ENCODE peak calls at places on chromosomes 4 and X, in ten cellular contexts. M is esophagus muscularis mucosa, V is breast epithelium, R is IMR-90, C is adrenal gland, O is sigmoid colon, S is thyroid gland, X is body of pancreas, Z is heart left ventricle, G is endothelial cell of umbilical vein. N is an unnamed sample.

GRCh38 chr4:112982677-112983076 is 66.8 kb upstream of the ANK2 start:
- DNase-seq in M (no peak), V (no peak), R (no peak), C (no peak), O (no peak), S (no peak), X (no peak), Z (no peak), G (no peak), N (no peak)

GRCh38 chrX:70444326-70445196 is at the start of gene DLG3:
- DNase-seq in M (no peak), V (no peak), R (peak), C (peak), O (no peak), S (no peak), X (peak), Z (no peak), G (no peak), N (no peak)

GRCh38 chr4:165136529-165136928 is 23.9 kb upstream of the TMEM192 start:
- DNase-seq in M (peak), V (no peak), R (no peak), C (no peak), O (no peak), S (no peak), X (no peak), Z (no peak), G (no peak), N (no peak)

GRCh38 chrX:13597928-13598327 is 28.5 kb downstream of the EGFL6 start:
- DNase-seq in M (no peak), V (no peak), R (peak), C (no peak), O (no peak), S (no peak), X (peak), Z (no peak), G (no peak), N (no peak)

GRCh38 chrX:119523664-119524184 is 41.5 kb downstream of the STEEP1 start:
- DNase-seq in M (no peak), V (no peak), R (no peak), C (no peak), O (no peak), S (no peak), X (no peak), Z (no peak), G (no peak), N (no peak)

GRCh38 chrX:129759576-129760061 is 20.1 kb upstream of the SASH3 start:
- DNase-seq in M (no peak), V (peak), R (peak), C (peak), O (no peak), S (peak), X (no peak), Z (no peak), G (peak), N (no peak)

GRCh38 chr4:23903859-23904438 is 14.1 kb upstream of the PPARGC1A start:
- DNase-seq in M (no peak), V (no peak), R (no peak), C (no peak), O (no peak), S (no peak), X (no peak), Z (peak), G (no peak), N (no peak)

GRCh38 chr4:154018659-154019058 is 229.8 kb upstream of the SFRP2 start:
- DNase-seq in M (no peak), V (no peak), R (no peak), C (no peak), O (no peak), S (no peak), X (no peak), Z (no peak), G (no peak), N (no peak)

GRCh38 chrX:154061801-154062200 is 35.7 kb downstream of the MECP2 start:
- DNase-seq in M (no peak), V (no peak), R (no peak), C (no peak), O (no peak), S (no peak), X (no peak), Z (no peak), G (no peak), N (no peak)

GRCh38 chr4:94577136-94577535 is 125.4 kb downstream of the PDLIM5 start:
- DNase-seq in M (no peak), V (peak), R (peak), C (peak), O (peak), S (peak), X (peak), Z (peak), G (peak), N (peak)

GRCh38 chr4:123349401-123350190 is 47.0 kb upstream of the SPRY1 start:
- DNase-seq in M (no peak), V (no peak), R (no peak), C (no peak), O (no peak), S (no peak), X (no peak), Z (peak), G (no peak), N (no peak)

GRCh38 chr4:185318679-185319078 is 77.0 kb downstream of the LRP2BP start:
- DNase-seq in M (no peak), V (no peak), R (no peak), C (no peak), O (no peak), S (no peak), X (no peak), Z (no peak), G (peak), N (no peak)

GRCh38 chr4:82591592-82591991 is 29.8 kb upstream of the TMEM150C start:
- DNase-seq in M (no peak), V (no peak), R (no peak), C (no peak), O (no peak), S (no peak), X (no peak), Z (no peak), G (no peak), N (no peak)

GRCh38 chrX:69128573-69128972 is 36.7 kb downstream of the PJA1 start:
- DNase-seq in M (no peak), V (no peak), R (no peak), C (peak), O (no peak), S (peak), X (no peak), Z (peak), G (no peak), N (peak)

GRCh38 chr4:150722908-150723362 is 141.0 kb downstream of the MAB21L2 start:
- DNase-seq in M (peak), V (peak), R (no peak), C (peak), O (peak), S (peak), X (peak), Z (peak), G (peak), N (peak)

GRCh38 chr4:148120216-148120615 is 322.0 kb downstream of the NR3C2 start:
- DNase-seq in M (no peak), V (no peak), R (no peak), C (no peak), O (no peak), S (no peak), X (no peak), Z (no peak), G (no peak), N (no peak)

GRCh38 chr4:7806724-7807123 is 132.9 kb downstream of the AFAP1 start:
- DNase-seq in M (no peak), V (no peak), R (no peak), C (no peak), O (no peak), S (no peak), X (no peak), Z (no peak), G (no peak), N (no peak)

GRCh38 chrX:20378291-20378920 is 111.7 kb upstream of the RPS6KA3 start:
- DNase-seq in M (no peak), V (no peak), R (peak), C (no peak), O (no peak), S (no peak), X (no peak), Z (no peak), G (no peak), N (no peak)

GRCh38 chrX:18428006-18428405 is 2.6 kb downstream of the CDKL5 start:
- DNase-seq in M (no peak), V (no peak), R (no peak), C (no peak), O (no peak), S (no peak), X (no peak), Z (no peak), G (no peak), N (no peak)

GRCh38 chr4:54585321-54586000 is 72.3 kb upstream of the KIT start:
- DNase-seq in M (no peak), V (no peak), R (peak), C (no peak), O (no peak), S (no peak), X (no peak), Z (no peak), G (no peak), N (no peak)

GRCh38 chr4:28010543-28011235 is 1150.0 kb downstream of the STIM2 start:
- DNase-seq in M (no peak), V (no peak), R (peak), C (no peak), O (no peak), S (no peak), X (no peak), Z (no peak), G (no peak), N (no peak)

GRCh38 chr4:28009541-28009940 is 1148.9 kb downstream of the STIM2 start:
- DNase-seq in M (no peak), V (no peak), R (peak), C (no peak), O (no peak), S (no peak), X (no peak), Z (no peak), G (no peak), N (no peak)

GRCh38 chr4:28007693-28008092 is 1147.1 kb downstream of the STIM2 start:
- DNase-seq in M (no peak), V (peak), R (no peak), C (no peak), O (no peak), S (no peak), X (no peak), Z (no peak), G (no peak), N (no peak)

GRCh38 chr4:28001698-28002097 is 1141.1 kb downstream of the STIM2 start:
- DNase-seq in M (no peak), V (no peak), R (no peak), C (no peak), O (no peak), S (no peak), X (no peak), Z (no peak), G (no peak), N (no peak)

DNA sequence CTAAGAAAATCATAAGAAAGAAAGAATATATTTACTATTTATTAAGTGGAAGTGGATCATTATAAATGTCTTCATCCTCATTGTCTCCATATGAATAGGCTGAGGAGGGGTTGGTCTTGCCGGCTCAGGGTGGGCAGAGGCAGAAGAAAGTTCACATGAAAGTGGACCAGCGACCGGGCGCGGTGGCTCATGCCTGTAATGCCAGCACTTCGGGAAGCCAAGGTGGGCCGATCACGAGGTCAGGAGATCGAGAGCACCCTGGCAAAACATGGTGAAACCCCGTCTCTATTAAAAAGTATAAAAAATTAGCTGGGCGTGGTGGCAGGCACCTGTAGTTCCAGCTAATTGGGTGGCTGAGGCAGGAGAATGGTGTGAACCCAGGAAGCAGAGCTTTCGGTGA is 1145.4 kb downstream of the STIM2 start:
- DNase-seq in M (no peak), V (no peak), R (no peak), C (no peak), O (no peak), S (no peak), X (no peak), Z (no peak), G (no peak), N (no peak)
- H3K27ac ChIP-seq in M (no peak), V (no peak), R (no peak), C (no peak), O (no peak), S (no peak), X (no peak), Z (no peak), G (no peak), N (no peak)

DNA sequence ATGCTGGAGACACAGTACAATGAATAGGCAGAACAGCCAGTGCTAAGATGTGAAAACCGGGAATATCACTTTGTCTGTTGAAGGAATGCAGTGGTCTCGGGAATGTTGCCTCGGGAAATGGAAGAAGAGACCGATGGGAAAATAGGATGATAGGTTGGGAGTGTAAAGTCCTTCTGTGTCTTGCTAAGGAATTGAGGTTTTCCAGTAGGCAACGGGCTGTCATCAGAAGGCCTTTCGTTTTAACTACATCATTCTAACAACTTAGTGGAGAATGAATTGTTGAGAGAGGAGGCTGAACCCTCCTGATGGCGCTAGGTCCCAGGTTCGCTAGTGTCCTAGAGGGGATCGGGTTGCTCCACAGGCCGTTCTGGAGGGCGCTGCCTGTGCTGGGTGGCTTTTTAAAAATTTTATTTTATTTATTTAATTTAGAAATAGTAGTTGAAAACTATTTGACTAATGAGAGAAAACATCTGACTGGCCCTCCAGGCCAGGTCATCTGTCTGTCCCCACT is 735 bp downstream of the VBP1 start:
- DNase-seq in M (no peak), V (no peak), R (peak), C (no peak), O (no peak), S (no peak), X (no peak), Z (no peak), G (peak), N (no peak)
- TF ChIP-seq CTCF in M (no peak), V (no peak), R (no peak), C (no peak), O (no peak), S (no peak), X (no peak), Z (no peak), G (no peak), N (no peak)

GRCh38 chrX:109485470-109486340 is 3.8 kb upstream of the GUCY2F start:
- DNase-seq in M (no peak), V (peak), R (peak), C (peak), O (peak), S (peak), X (peak), Z (peak), G (peak), N (peak)

GRCh38 chrX:109487640-109488039 is 5.8 kb upstream of the GUCY2F start:
- DNase-seq in M (no peak), V (no peak), R (no peak), C (no peak), O (no peak), S (no peak), X (no peak), Z (no peak), G (no peak), N (no peak)

GRCh38 chrX:109484886-109485285 is 3.0 kb upstream of the GUCY2F start:
- DNase-seq in M (no peak), V (no peak), R (no peak), C (no peak), O (no peak), S (no peak), X (no peak), Z (no peak), G (no peak), N (no peak)

DNA sequence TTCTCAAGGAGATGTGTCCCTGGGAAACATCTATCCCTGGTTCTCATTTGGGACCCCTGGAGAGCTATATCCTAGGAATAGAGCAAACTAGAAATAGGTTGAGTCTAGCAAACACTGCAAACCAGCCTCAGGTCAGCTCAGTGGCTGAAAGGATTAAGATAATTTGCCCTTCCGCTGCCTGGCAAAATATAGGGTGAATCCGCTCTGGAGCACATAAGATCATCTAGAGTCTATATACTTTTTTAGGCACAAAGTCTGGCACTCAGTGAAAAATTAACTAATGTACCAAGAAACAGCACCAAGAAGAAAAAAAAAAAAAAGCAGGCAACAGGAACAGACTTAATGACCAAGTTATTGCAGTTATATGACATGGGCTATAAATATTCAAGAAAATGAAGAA is 7.3 kb upstream of the GUCY2F start:
- DNase-seq in M (no peak), V (no peak), R (no peak), C (no peak), O (no peak), S (no peak), X (no peak), Z (no peak), G (no peak), N (no peak)
- TF ChIP-seq POLR2A in M (no peak), V (no peak), R (no peak), C (no peak), O (no peak), S (no peak), X (no peak), Z (no peak), G (no peak), N (no peak)

DNA sequence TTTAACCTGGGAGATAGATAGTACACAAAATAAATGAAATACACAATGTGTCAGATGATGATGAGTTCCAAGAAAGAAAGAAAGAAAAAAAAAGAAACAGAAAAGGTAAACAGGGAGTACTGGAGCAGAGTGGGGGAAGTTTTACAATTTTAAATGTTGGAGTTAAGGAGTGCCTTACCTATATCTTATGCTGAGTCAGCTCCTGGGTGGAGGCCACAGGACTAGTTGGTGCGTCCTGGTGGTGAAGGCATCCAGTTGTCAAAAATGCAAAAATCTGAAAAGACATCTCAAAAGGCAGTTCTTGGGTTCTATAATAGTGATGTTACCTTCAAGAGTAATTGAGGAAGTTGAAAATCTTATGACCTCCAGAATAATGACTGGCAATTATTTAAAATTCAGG is 42.4 kb upstream of the MTMR8 start:
- DNase-seq in M (no peak), V (no peak), R (no peak), C (no peak), O (no peak), S (no peak), X (no peak), Z (no peak), G (no peak), N (no peak)
- H3K27ac ChIP-seq in M (no peak), V (no peak), R (no peak), C (no peak), O (no peak), S (no peak), X (no peak), Z (no peak), G (no peak), N (no peak)

GRCh38 chr4:59249110-59249509 is 1951.0 kb upstream of the ADGRL3 start:
- DNase-seq in M (no peak), V (no peak), R (no peak), C (no peak), O (no peak), S (no peak), X (no peak), Z (no peak), G (no peak), N (no peak)

GRCh38 chr4:59248313-59248712 is 1951.8 kb upstream of the ADGRL3 start:
- DNase-seq in M (no peak), V (no peak), R (no peak), C (no peak), O (no peak), S (no peak), X (no peak), Z (no peak), G (no peak), N (no peak)

GRCh38 chr4:59243038-59243437 is 1957.1 kb upstream of the ADGRL3 start:
- DNase-seq in M (no peak), V (no peak), R (no peak), C (no peak), O (no peak), S (no peak), X (no peak), Z (no peak), G (no peak), N (no peak)

DNA sequence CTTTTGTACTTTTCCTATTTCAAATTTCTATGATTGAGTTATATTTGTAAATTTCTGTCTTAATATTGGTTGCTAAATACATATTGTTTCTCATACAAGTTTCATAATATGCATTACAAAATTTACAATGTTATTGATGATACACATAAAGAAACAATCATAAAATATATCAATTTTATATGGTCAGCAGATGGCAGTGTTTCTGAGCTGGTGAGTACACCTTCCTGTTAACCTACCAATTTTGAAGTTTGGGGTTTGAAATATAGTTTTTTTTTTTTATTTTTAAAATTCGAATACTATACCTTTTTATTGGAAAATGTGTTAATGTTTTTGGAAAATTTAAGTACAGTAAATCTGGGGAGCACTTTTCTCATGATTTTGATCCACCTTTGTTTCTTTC is 1953.1 kb upstream of the ADGRL3 start:
- DNase-seq in M (no peak), V (no peak), R (no peak), C (no peak), O (no peak), S (no peak), X (no peak), Z (no peak), G (no peak), N (no peak)
- TF ChIP-seq CTCF in M (no peak), V (no peak), R (no peak), C (no peak), O (no peak), S (no peak), X (no peak), Z (no peak), G (no peak), N (no peak)

DNA sequence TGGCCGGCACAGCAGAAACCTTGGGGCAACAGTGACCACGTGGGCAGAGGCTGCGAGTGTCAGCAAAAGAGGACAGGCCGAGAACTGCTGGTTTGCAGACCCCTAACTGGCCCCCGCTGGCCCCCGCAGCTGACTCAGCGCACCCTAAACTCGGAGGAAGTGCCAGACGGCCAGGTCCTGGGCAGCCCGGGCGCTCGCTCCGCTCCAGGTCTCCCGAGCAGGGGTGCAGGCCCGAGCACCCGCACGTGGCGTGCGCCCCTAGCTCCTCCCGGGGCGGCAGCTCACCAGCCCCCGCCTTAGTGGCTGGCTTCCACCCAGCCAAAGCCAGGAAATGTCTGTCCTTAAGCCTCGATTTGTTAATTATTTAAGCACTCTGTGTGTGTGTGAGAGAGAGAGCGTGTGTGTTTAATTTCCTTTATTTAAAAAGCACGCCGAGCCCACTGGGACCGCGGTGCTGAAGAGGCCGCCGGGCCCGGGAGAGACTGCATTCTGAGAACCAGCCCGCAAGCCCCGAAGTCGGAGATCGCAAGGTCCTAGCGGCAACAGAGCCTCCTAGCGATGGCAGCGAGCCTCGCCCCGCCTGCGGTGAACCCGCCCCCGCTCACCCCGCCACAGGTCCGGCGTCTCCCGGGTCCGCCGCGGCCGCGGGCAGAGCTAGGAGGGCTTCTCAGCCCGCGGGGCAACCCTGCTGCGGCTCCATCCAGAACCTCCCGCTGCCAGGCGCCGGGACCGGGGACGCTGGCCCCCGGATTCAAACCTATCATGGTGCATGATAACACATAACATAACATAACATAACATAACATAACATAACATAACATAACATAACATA is 45.9 kb upstream of the CDKN2AIP start:
- DNase-seq in M (no peak), V (no peak), R (peak), C (peak), O (peak), S (peak), X (peak), Z (peak), G (peak), N (peak)
- TF ChIP-seq POLR2A in M (no peak), V (no peak), R (no peak), C (no peak), O (no peak), S (no peak), X (no peak), Z (no peak), G (peak), N (no peak)

GRCh38 chr4:102867278-102868152 is 1.3 kb upstream of the CISD2 start:
- DNase-seq in M (no peak), V (no peak), R (no peak), C (no peak), O (no peak), S (no peak), X (no peak), Z (no peak), G (no peak), N (no peak)
- H3K27ac ChIP-seq in M (peak), V (peak), R (peak), C (peak), O (peak), S (peak), X (peak), Z (peak), G (no peak), N (peak)